ENCODE peak calls at places on chromosomes 13 and 19, in six cellular contexts. A is GM12892; L is psoas muscle; D is activated T-helper 2 cell treated with anti-CD3 and anti-CD28 coated beads, Interferon-gamma antibody, Interleukin-2, Interleukin-4, amounts not matched to agents 10 μg/mL and 5 μg/mL and 100 μg/mL, durations not matched to agents 14 hours and 24 hours and 36 hours; J is HuH-7; B is Calu3. Q is an unnamed sample.

GRCh38 chr13:80072231-80072630 is 268.7 kb downstream of the SPRY2 start:
- DNase-seq in J (no peak), L (no peak), D (no peak), B (no peak), A (no peak), Q (no peak)

GRCh38 chr19:35143231-35143715 is at the start of gene FXYD7:
- DNase-seq in A (no peak), J (no peak), B (no peak), D (no peak), L (no peak), Q (peak)

GRCh38 chr19:15280915-15281683 is 48.9 kb upstream of the EPHX3 start:
- DNase-seq in J (no peak), L (peak), B (peak), A (no peak), D (no peak), Q (peak)

GRCh38 chr19:53912653-53913052 is 3.6 kb downstream of the CACNG7 start:
- DNase-seq in B (no peak), D (no peak), J (peak), A (no peak), L (no peak), Q (no peak)

GRCh38 chr19:17385878-17386611 is 8.0 kb downstream of the CCDC194 start:
- DNase-seq in D (peak), J (peak), A (peak), L (peak), B (peak), Q (peak)

GRCh38 chr19:11092181-11092538 is 2.9 kb downstream of the LDLR start:
- DNase-seq in D (peak), B (no peak), J (peak), A (no peak), L (no peak), Q (no peak)

GRCh38 chr19:57245959-57246358 is 5.5 kb downstream of the ZNF805 start:
- DNase-seq in L (no peak), A (no peak), B (no peak), D (no peak), J (no peak), Q (no peak)

GRCh38 chr13:26482451-26483197 is 74.9 kb upstream of the WASF3 start:
- DNase-seq in B (peak), L (no peak), J (peak), D (peak), A (peak), Q (peak)

GRCh38 chr13:73849292-73849691 is 284.9 kb downstream of the KLF12 start:
- DNase-seq in A (no peak), D (no peak), J (peak), B (no peak), L (no peak), Q (no peak)

GRCh38 chr13:26679945-26680516 is 80.6 kb downstream of the GPR12 start:
- DNase-seq in A (no peak), L (no peak), J (no peak), D (no peak), B (no peak), Q (peak)

Q was measured in retina.